ENCODE peak calls at places on chromosomes 1 and 21, in five cellular contexts. One of them, this sample, is unnamed.

GRCh38 chr1:244158039-244158438 is 107.0 kb downstream of the ZBTB18 start:
- DNase-seq in A549: no peak
- DNase-seq in germinal center: no peak
- DNase-seq in GM04503: no peak
- DNase-seq in CD8-positive, alpha-beta T cell: no peak
- DNase-seq in this sample: no peak

GRCh38 chr1:100449477-100449876 is 88.5 kb upstream of the GPR88 start:
- DNase-seq in A549: no peak
- DNase-seq in CD8-positive, alpha-beta T cell: no peak
- DNase-seq in GM04503: no peak
- DNase-seq in germinal center: no peak
- DNase-seq in this sample: no peak

GRCh38 chr1:168092566-168093355 is 44.0 kb downstream of the GPR161 start:
- DNase-seq in GM04503: no peak
- DNase-seq in A549: peak; percentile 61
- DNase-seq in CD8-positive, alpha-beta T cell: no peak
- DNase-seq in germinal center: no peak
- DNase-seq in this sample: no peak

GRCh38 chr1:201696217-201696761 is 132.7 kb upstream of the IPO9 start:
- DNase-seq in GM04503: peak; percentile 95
- DNase-seq in CD8-positive, alpha-beta T cell: no peak
- DNase-seq in A549: no peak
- DNase-seq in germinal center: no peak
- DNase-seq in this sample: no peak

GRCh38 chr1:62034790-62035189 is 159.9 kb upstream of the L1TD1 start:
- DNase-seq in germinal center: no peak
- DNase-seq in A549: no peak
- DNase-seq in CD8-positive, alpha-beta T cell: no peak
- DNase-seq in GM04503: no peak
- DNase-seq in this sample: no peak

GRCh38 chr1:231958448-231958847 is 331.9 kb downstream of the DISC1 start:
- DNase-seq in germinal center: no peak
- DNase-seq in A549: no peak
- DNase-seq in CD8-positive, alpha-beta T cell: no peak
- DNase-seq in GM04503: no peak
- DNase-seq in this sample: no peak

GRCh38 chr1:115295904-115296696 is 41.9 kb downstream of the NGF start:
- DNase-seq in A549: no peak
- DNase-seq in GM04503: no peak
- DNase-seq in CD8-positive, alpha-beta T cell: no peak
- DNase-seq in germinal center: no peak
- DNase-seq in this sample: no peak

GRCh38 chr21:42378418-42378817 is 12.1 kb upstream of the TFF1 start:
- DNase-seq in A549: no peak
- DNase-seq in GM04503: no peak
- DNase-seq in CD8-positive, alpha-beta T cell: no peak
- DNase-seq in germinal center: no peak
- DNase-seq in this sample: no peak

GRCh38 chr1:7491089-7491817 is 279.8 kb upstream of the VAMP3 start:
- DNase-seq in CD8-positive, alpha-beta T cell: no peak
- DNase-seq in GM04503: peak; percentile 85
- DNase-seq in germinal center: no peak
- DNase-seq in A549: no peak
- DNase-seq in this sample: no peak

GRCh38 chr1:53123462-53124129 is 18.8 kb downstream of the SLC1A7 start:
- DNase-seq in GM04503: no peak
- DNase-seq in CD8-positive, alpha-beta T cell: no peak
- DNase-seq in germinal center: no peak
- DNase-seq in A549: no peak
- DNase-seq in this sample: no peak

GRCh38 chr1:207034998-207035397 is 2.4 kb upstream of the C1orf116 start:
- DNase-seq in A549: no peak
- DNase-seq in GM04503: peak; percentile 59
- DNase-seq in germinal center: no peak
- DNase-seq in CD8-positive, alpha-beta T cell: no peak
- DNase-seq in this sample: no peak

GRCh38 chr1:9882296-9882944 is 27.6 kb downstream of the CTNNBIP1 start:
- DNase-seq in CD8-positive, alpha-beta T cell: no peak
- DNase-seq in germinal center: no peak
- DNase-seq in GM04503: no peak
- DNase-seq in A549: no peak
- DNase-seq in this sample: no peak

GRCh38 chr21:33642896-33643657 is 776 bp downstream of the ITSN1 start:
- DNase-seq in germinal center: peak; percentile 16
- DNase-seq in A549: peak; percentile 12
- DNase-seq in GM04503: no peak
- DNase-seq in CD8-positive, alpha-beta T cell: no peak
- DNase-seq in this sample: no peak

GRCh38 chr1:20726932-20727745 is 5.4 kb downstream of the SH2D5 start:
- DNase-seq in A549: no peak
- DNase-seq in germinal center: no peak
- DNase-seq in CD8-positive, alpha-beta T cell: no peak
- DNase-seq in GM04503: no peak
- DNase-seq in this sample: no peak

GRCh38 chr21:8989261-8989882 is 1532.0 kb upstream of the TPTE start:
- DNase-seq in A549: peak; percentile 94
- DNase-seq in germinal center: no peak
- DNase-seq in CD8-positive, alpha-beta T cell: no peak
- DNase-seq in GM04503: no peak
- DNase-seq in this sample: no peak

GRCh38 chr1:44678626-44679025 is 4.1 kb downstream of the ARMH1 start:
- DNase-seq in GM04503: no peak
- DNase-seq in germinal center: no peak
- DNase-seq in CD8-positive, alpha-beta T cell: no peak
- DNase-seq in A549: no peak
- DNase-seq in this sample: no peak

GRCh38 chr1:58689167-58689566 is 10.7 kb downstream of the MYSM1 start:
- DNase-seq in A549: no peak
- DNase-seq in CD8-positive, alpha-beta T cell: no peak
- DNase-seq in germinal center: no peak
- DNase-seq in GM04503: no peak
- DNase-seq in this sample: no peak

GRCh38 chr1:180854456-180854855 is 58.2 kb upstream of the KIAA1614 start:
- DNase-seq in CD8-positive, alpha-beta T cell: no peak
- DNase-seq in GM04503: no peak
- DNase-seq in A549: no peak
- DNase-seq in germinal center: no peak
- DNase-seq in this sample: no peak

GRCh38 chr1:87115317-87115885 is 201.0 kb downstream of the HS2ST1 start:
- DNase-seq in GM04503: peak; percentile 82
- DNase-seq in germinal center: no peak
- DNase-seq in A549: no peak
- DNase-seq in CD8-positive, alpha-beta T cell: no peak
- DNase-seq in this sample: no peak

GRCh38 chr1:150192012-150192411 is 42.3 kb downstream of the PLEKHO1 start:
- DNase-seq in A549: peak; percentile 59
- DNase-seq in germinal center: no peak
- DNase-seq in GM04503: no peak
- DNase-seq in CD8-positive, alpha-beta T cell: no peak
- DNase-seq in this sample: no peak

GRCh38 chr1:212470059-212470458 is 37.3 kb downstream of the NENF start:
- DNase-seq in A549: peak; percentile 78
- DNase-seq in GM04503: peak; percentile 98
- DNase-seq in CD8-positive, alpha-beta T cell: no peak
- DNase-seq in germinal center: no peak
- DNase-seq in this sample: peak; percentile 86

GRCh38 chr1:156359973-156360372 is 9.0 kb upstream of the RHBG start:
- DNase-seq in GM04503: no peak
- DNase-seq in germinal center: no peak
- DNase-seq in CD8-positive, alpha-beta T cell: no peak
- DNase-seq in A549: peak; percentile 56
- DNase-seq in this sample: no peak

GRCh38 chr1:42932442-42932941 is 26.2 kb downstream of the SLC2A1 start:
- DNase-seq in GM04503: no peak
- DNase-seq in germinal center: no peak
- DNase-seq in CD8-positive, alpha-beta T cell: no peak
- DNase-seq in A549: no peak
- DNase-seq in this sample: no peak

GRCh38 chr1:64743954-64744491 is 852 bp upstream of the RAVER2 start:
- DNase-seq in CD8-positive, alpha-beta T cell: no peak
- DNase-seq in germinal center: no peak
- DNase-seq in A549: no peak
- DNase-seq in GM04503: no peak
- DNase-seq in this sample: no peak